ENCODE peak calls at places on chromosomes 11 and 22, in eight cellular contexts. M, O, Q, N, S, K, H and R are unnamed samples.

GRCh38 chr11:15123849-15124248 is 9.1 kb downstream of the INSC start:
- DNase-seq in Q (peak; percentile 90), S (no peak), M (no peak), K (no peak), N (no peak), O (no peak), H (no peak), R (no peak)

GRCh38 chr11:112590778-112591177 is 330.1 kb upstream of the PLET1 start:
- DNase-seq in K (peak; percentile 26), N (no peak), M (no peak), O (no peak), Q (no peak), S (no peak), H (no peak), R (no peak)

GRCh38 chr11:23181022-23181807 is 320.9 kb upstream of the CCDC179 start:
- DNase-seq in S (no peak), N (no peak), M (no peak), Q (no peak), O (no peak), K (no peak), H (no peak), R (no peak)

GRCh38 chr11:36360318-36360717 is 64.2 kb downstream of the PRR5L start:
- DNase-seq in K (no peak), O (no peak), Q (no peak), N (no peak), M (no peak), H (no peak), S (no peak), R (no peak)

GRCh38 chr11:13276454-13276851 is 1.1 kb upstream of the BMAL1 start:
- DNase-seq in M (no peak), N (no peak), S (no peak), Q (no peak), O (peak; percentile 43), H (no peak), K (no peak), R (no peak)

GRCh38 chr11:72014761-72015320 is 16.1 kb downstream of the IL18BP start:
- DNase-seq in K (no peak), N (no peak), H (no peak), O (no peak), M (no peak), Q (no peak), S (no peak), R (no peak)

GRCh38 chr11:15696069-15696468 is 581.3 kb downstream of the INSC start:
- DNase-seq in M (no peak), K (no peak), O (no peak), Q (no peak), H (no peak), N (no peak), S (no peak), R (no peak)

GRCh38 chr11:7098235-7098832 is 9.5 kb downstream of the RBMXL2 start:
- DNase-seq in M (peak; percentile 18), H (no peak), S (no peak), N (no peak), Q (peak; percentile 46), O (peak; percentile 66), K (no peak), R (no peak)

GRCh38 chr22:46113110-46113909 is 37.0 kb upstream of the PPARA start:
- DNase-seq in N (peak; percentile 59), M (no peak), H (peak; percentile 57), K (no peak), Q (no peak), S (no peak), O (no peak), R (peak; percentile 43)

GRCh38 chr11:85709983-85710382 is 24.0 kb upstream of the CCDC89 start:
- DNase-seq in N (no peak), S (no peak), K (no peak), Q (no peak), H (no peak), M (no peak), O (no peak), R (no peak)

GRCh38 chr11:117071344-117071787 is 26.9 kb downstream of the SIK3 start:
- DNase-seq in H (peak; percentile 86), O (peak; percentile 93), S (no peak), N (no peak), M (no peak), K (no peak), Q (no peak), R (peak; percentile 68)

GRCh38 chr22:40285508-40285907 is 60.8 kb upstream of the ADSL start:
- DNase-seq in K (no peak), M (no peak), O (no peak), N (no peak), S (no peak), H (no peak), Q (no peak), R (no peak)

GRCh38 chr11:9755561-9755960 is 91.7 kb downstream of the SWAP70 start:
- DNase-seq in S (no peak), N (no peak), M (no peak), Q (peak; percentile 89), H (no peak), K (no peak), O (no peak), R (no peak)

GRCh38 chr11:9757809-9758675 is 94.2 kb downstream of the SWAP70 start:
- DNase-seq in S (peak; percentile 95), K (peak; percentile 87), O (peak; percentile 94), Q (peak; percentile 72), H (peak; percentile 88), M (peak; percentile 95), N (peak; percentile 90), R (peak; percentile 73)

GRCh38 chr11:9756878-9757277 is 93.0 kb downstream of the SWAP70 start:
- DNase-seq in Q (no peak), K (no peak), O (no peak), N (no peak), H (no peak), M (no peak), S (no peak), R (no peak)

GRCh38 chr11:9754041-9754471 is 90.2 kb downstream of the SWAP70 start:
- DNase-seq in Q (no peak), M (no peak), N (no peak), H (no peak), O (no peak), S (no peak), K (no peak), R (no peak)

GRCh38 chr11:9756461-9756860 is 92.6 kb downstream of the SWAP70 start:
- DNase-seq in H (no peak), Q (no peak), M (no peak), O (no peak), K (no peak), N (no peak), S (no peak), R (no peak)
- TF ChIP-seq POLR2A in H (no peak), Q (no peak), M (no peak), O (no peak), K (no peak), N (no peak), S (no peak), R (no peak)

GRCh38 chr11:20080032-20080685 is 80.1 kb downstream of the DBX1 start:
- DNase-seq in Q (no peak), N (no peak), K (no peak), H (no peak), M (no peak), O (peak; percentile 62), S (no peak), R (no peak)

GRCh38 chr11:20078846-20079245 is 81.4 kb downstream of the DBX1 start:
- DNase-seq in O (no peak), Q (no peak), H (no peak), S (no peak), M (no peak), K (no peak), N (no peak), R (no peak)

GRCh38 chr11:20084921-20085814 is 75.1 kb downstream of the DBX1 start:
- DNase-seq in M (no peak), K (no peak), H (no peak), N (no peak), S (no peak), O (no peak), Q (no peak), R (no peak)

GRCh38 chr11:20077973-20078372 is 82.3 kb downstream of the DBX1 start:
- DNase-seq in S (no peak), N (no peak), K (no peak), O (no peak), M (no peak), Q (no peak), H (no peak), R (no peak)

GRCh38 chr11:20081336-20081735 is 78.9 kb downstream of the DBX1 start:
- DNase-seq in O (no peak), M (no peak), S (no peak), H (no peak), Q (no peak), N (no peak), K (no peak), R (no peak)
- TF ChIP-seq POLR2A in O (no peak), M (no peak), S (no peak), H (no peak), Q (no peak), N (no peak), K (no peak), R (no peak)

DNA sequence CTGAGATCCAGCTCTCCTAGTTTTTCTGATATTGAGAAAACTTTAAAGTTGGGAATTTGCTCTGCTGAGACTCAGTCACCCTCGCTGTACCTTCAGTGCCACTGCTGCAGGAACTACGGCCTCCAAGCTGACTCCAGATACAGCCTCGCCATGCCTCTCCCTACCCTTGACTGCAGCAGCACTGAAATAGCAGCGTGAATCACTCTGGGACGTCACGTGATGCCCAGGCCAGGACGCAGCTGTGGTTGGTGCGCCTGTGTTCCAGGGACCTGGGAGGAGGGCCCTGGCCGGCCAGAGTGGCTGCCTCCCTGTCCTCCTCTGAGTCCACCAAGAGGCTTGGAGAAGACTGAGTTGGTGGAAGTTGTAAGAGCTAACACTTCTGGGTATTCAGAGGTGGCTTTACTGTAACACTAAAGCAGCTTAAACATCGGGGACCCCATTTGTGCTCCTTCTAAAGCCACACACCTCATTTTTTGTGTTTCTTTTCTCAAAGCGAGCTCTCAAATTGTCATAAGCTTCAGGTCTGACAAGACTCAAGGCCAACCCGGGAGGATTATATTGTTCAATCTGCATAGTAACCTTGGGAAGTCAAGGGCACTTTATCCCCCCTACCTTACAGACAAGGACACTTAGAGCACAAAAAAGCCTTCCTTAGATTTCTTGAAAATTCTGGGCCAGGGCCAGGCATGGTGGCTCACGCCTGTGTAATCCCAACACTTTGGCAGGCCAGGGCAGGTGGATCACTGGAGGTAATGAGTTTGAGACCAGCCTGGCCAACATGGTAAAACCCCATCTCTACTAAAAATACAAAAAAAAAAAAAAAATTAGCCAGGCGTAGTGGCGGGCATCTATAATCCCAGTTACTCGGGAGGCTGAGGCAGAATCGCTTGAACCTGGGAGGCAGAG is 4.2 kb upstream of the STIP1 start:
- DNase-seq in S (peak; percentile 93), H (peak; percentile 97), K (peak; percentile 91), Q (peak; percentile 93), M (peak; percentile 42), N (peak; percentile 87), O (peak; percentile 90), R (peak; percentile 98)
- TF ChIP-seq POLR2A in S (peak; percentile 87), H (peak; percentile 79), K (peak; percentile 90), Q (peak; percentile 61), M (peak; percentile 53), N (peak; percentile 64), O (peak; percentile 64), R (peak; percentile 85)

DNA sequence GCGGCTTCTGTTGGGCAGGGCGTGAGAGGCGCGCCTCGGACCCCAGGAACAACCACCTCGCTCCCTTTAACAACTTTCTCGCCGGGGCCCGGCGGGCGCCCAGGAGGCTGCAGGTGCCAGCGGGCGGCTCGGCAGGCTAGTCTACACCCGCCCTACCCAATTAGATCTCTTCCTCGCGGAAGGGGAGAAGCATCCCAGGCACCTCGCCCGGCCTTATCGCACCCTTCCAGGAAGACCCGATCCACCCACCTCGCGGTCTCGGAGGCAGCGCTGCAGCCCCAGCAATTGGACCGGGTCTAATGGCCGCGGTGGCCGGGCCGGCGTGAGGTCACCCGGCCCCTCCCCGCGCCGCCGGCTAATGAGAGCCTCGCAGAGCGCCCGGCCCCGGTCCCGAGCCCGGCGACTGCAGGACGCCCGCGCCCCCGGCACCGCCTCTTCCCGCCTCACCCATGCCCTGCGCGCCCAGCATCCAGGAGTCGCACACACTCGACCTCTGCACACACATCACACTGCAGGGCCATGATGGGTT is at the start of gene PLAAT3:
- DNase-seq in K (peak; percentile 47), H (peak; percentile 80), N (peak; percentile 79), S (peak; percentile 91), M (peak; percentile 37), O (peak; percentile 88), Q (no peak), R (peak; percentile 76)
- TF ChIP-seq POLR2A in K (peak; percentile 60), H (peak; percentile 63), N (peak; percentile 72), S (no peak), M (no peak), O (no peak), Q (no peak), R (peak; percentile 82)